ENCODE peak calls at places on chromosome 14, in ten cellular contexts. U is WTC11; J is germinal center; G is left cardiac atrium; V is stimulated activated CD4-positive, alpha-beta T cell treated with anti-CD3 and anti-CD28 coated beads, Interleukin-2, amount 100 ng/mL, for 24 hours; K is stimulated activated CD8-positive, alpha-beta memory T cell treated with anti-CD3 and anti-CD28 coated beads, Interleukin-7, amount 100 ng/mL, for 4 hours; B is right lobe of liver; R is AG09319; T is activated T-cell treated with anti-CD3 and anti-CD28 coated beads, Interleukin-2, amount 50 U/mL, for 72 hours; W is NCI-H2081. E is an unnamed sample.

GRCh38 chr14:93395227-93395626 is 35.5 kb upstream of the UNC79 start:
- DNase-seq in K (no peak), T (no peak), B (no peak), W (no peak), J (no peak), V (no peak), G (no peak), R (no peak), U (no peak), E (no peak)

GRCh38 chr14:60838601-60839000 is 104.0 kb downstream of the MNAT1 start:
- DNase-seq in T (no peak), K (no peak), G (no peak), R (no peak), V (no peak), W (no peak), B (no peak), J (no peak), U (no peak), E (no peak)

GRCh38 chr14:41072776-41073175 is 533.9 kb upstream of the LRFN5 start:
- DNase-seq in W (no peak), B (no peak), V (no peak), K (no peak), U (no peak), T (no peak), R (no peak), J (no peak), G (no peak), E (no peak)

GRCh38 chr14:50744242-50744641 is 76.1 kb upstream of the SAV1 start:
- DNase-seq in T (no peak), U (no peak), G (no peak), B (no peak), R (no peak), K (no peak), W (no peak), J (no peak), V (no peak), E (no peak)

GRCh38 chr14:50530794-50531193 is 1.6 kb downstream of the MAP4K5 start:
- DNase-seq in K (no peak), J (no peak), V (no peak), W (no peak), B (no peak), U (no peak), T (no peak), R (no peak), G (no peak), E (no peak)

GRCh38 chr14:24270537-24271133 is 762 bp downstream of the RABGGTA start:
- DNase-seq in R (no peak), K (no peak), W (no peak), U (no peak), G (no peak), V (no peak), B (no peak), T (no peak), J (no peak), E (no peak)

GRCh38 chr14:74417201-74417600 is 8.8 kb downstream of the SYNDIG1L start:
- DNase-seq in W (no peak), G (no peak), J (no peak), T (no peak), B (no peak), K (no peak), V (no peak), U (no peak), R (no peak), E (no peak)

GRCh38 chr14:50099335-50099734 is 17.0 kb downstream of the VCPKMT start:
- DNase-seq in R (no peak), U (no peak), J (no peak), W (no peak), T (peak), G (no peak), K (no peak), B (no peak), V (no peak), E (no peak)